ENCODE peak calls at places on chromosomes 1 and 21, in six cellular contexts. Y, S, O, M, X and L are unnamed samples.
A peak's percentile ranks its signal among the peaks of the same experiment; 100 is the strongest.

GRCh38 chr1:36433102-36433501 is 17.1 kb downstream of the OSCP1 start:
- DNase-seq in Y (no peak), S (no peak), O (no peak), M (no peak), X (no peak), L (no peak)

GRCh38 chr1:164613176-164613575 is 54.2 kb downstream of the PBX1 start:
- DNase-seq in Y (no peak), S (no peak), O (no peak), M (no peak), X (no peak), L (peak; percentile 42)

GRCh38 chr1:11880911-11881748 is 22.4 kb upstream of the NPPB start:
- DNase-seq in Y (peak; percentile 5), S (no peak), O (no peak), M (no peak), X (peak; percentile 27), L (no peak)

GRCh38 chr1:202135221-202135721 is 9.3 kb downstream of the ARL8A start:
- DNase-seq in Y (peak; percentile 71), S (peak; percentile 91), O (peak; percentile 27), M (peak; percentile 59), X (peak; percentile 54), L (peak; percentile 63)

GRCh38 chr1:64623750-64624445 is 121.0 kb upstream of the RAVER2 start:
- DNase-seq in Y (peak; percentile 55), S (no peak), O (no peak), M (peak; percentile 84), X (no peak), L (peak; percentile 66)

GRCh38 chr1:202283379-202283844 is 58.3 kb downstream of the UBE2T start:
- DNase-seq in Y (peak; percentile 94), S (no peak), O (no peak), M (peak; percentile 94), X (no peak), L (peak; percentile 96)

GRCh38 chr1:204080163-204080903 is 7.4 kb downstream of the SOX13 start:
- DNase-seq in Y (peak; percentile 93), S (no peak), O (no peak), M (peak; percentile 72), X (no peak), L (peak; percentile 93)

GRCh38 chr1:165899461-165899941 is 72.1 kb downstream of the UCK2 start:
- DNase-seq in Y (peak; percentile 61), S (no peak), O (no peak), M (no peak), X (no peak), L (no peak)

GRCh38 chr1:1925437-1926345 is 6.6 kb upstream of the TMEM52 start:
- DNase-seq in Y (no peak), S (no peak), O (no peak), M (no peak), X (no peak), L (no peak)

GRCh38 chr1:154819628-154820590 is 50.2 kb downstream of the KCNN3 start:
- DNase-seq in Y (peak; percentile 20), S (no peak), O (no peak), M (peak; percentile 8), X (no peak), L (peak; percentile 25)

GRCh38 chr1:67816506-67816905 is 16.8 kb downstream of the GNG12 start:
- DNase-seq in Y (no peak), S (no peak), O (no peak), M (no peak), X (no peak), L (no peak)

GRCh38 chr21:24280591-24280990 is 1326.7 kb downstream of the MRPL39 start:
- DNase-seq in Y (no peak), S (no peak), O (no peak), M (peak; percentile 21), X (no peak), L (no peak)

GRCh38 chr1:91123773-91124172 is 101.9 kb upstream of the ZNF644 start:
- DNase-seq in Y (no peak), S (no peak), O (no peak), M (no peak), X (no peak), L (no peak)

GRCh38 chr21:38277501-38278111 is 20.8 kb downstream of the KCNJ15 start:
- DNase-seq in Y (peak; percentile 99), S (no peak), O (no peak), M (peak; percentile 98), X (no peak), L (peak; percentile 99)

GRCh38 chr21:36881223-36881622 is 85.2 kb downstream of the HLCS start:
- DNase-seq in Y (peak; percentile 82), S (no peak), O (no peak), M (peak; percentile 20), X (no peak), L (no peak)

GRCh38 chr1:36125129-36125991 is at the start of gene COL8A2:
- DNase-seq in Y (peak; percentile 14), S (no peak), O (no peak), M (no peak), X (no peak), L (no peak)

GRCh38 chr1:4613606-4614370 is 40.6 kb upstream of the AJAP1 start:
- DNase-seq in Y (no peak), S (no peak), O (no peak), M (no peak), X (no peak), L (no peak)

GRCh38 chr1:232292818-232293217 is 337.1 kb downstream of the SIPA1L2 start:
- DNase-seq in Y (no peak), S (no peak), O (no peak), M (peak; percentile 35), X (no peak), L (no peak)

GRCh38 chr21:33878824-33879223 is 36.8 kb downstream of the ATP5PO start:
- DNase-seq in Y (no peak), S (no peak), O (no peak), M (no peak), X (no peak), L (no peak)

GRCh38 chr1:230982698-230983097 is 3.8 kb downstream of the ARV1 start:
- DNase-seq in Y (peak; percentile 61), S (no peak), O (no peak), M (no peak), X (no peak), L (no peak)

GRCh38 chr1:119713039-119713537 is 1.4 kb downstream of the PHGDH start:
- DNase-seq in Y (peak; percentile 61), S (no peak), O (no peak), M (no peak), X (peak; percentile 27), L (no peak)

GRCh38 chr1:38489844-38490270 is 369.7 kb downstream of the RRAGC start:
- DNase-seq in Y (peak; percentile 16), S (peak; percentile 56), O (no peak), M (peak; percentile 42), X (no peak), L (peak; percentile 3)

GRCh38 chr1:87044840-87045239 is 130.4 kb downstream of the HS2ST1 start:
- DNase-seq in Y (no peak), S (no peak), O (no peak), M (no peak), X (no peak), L (no peak)

GRCh38 chr21:44416193-44416592 is 39.1 kb upstream of the LRRC3 start:
- DNase-seq in Y (no peak), S (no peak), O (no peak), M (no peak), X (no peak), L (no peak)

GRCh38 chr1:27153927-27154358 is 982 bp downstream of the SLC9A1 start:
- DNase-seq in Y (peak; percentile 24), S (no peak), O (no peak), M (no peak), X (no peak), L (no peak)

GRCh38 chr1:21579788-21580187 is 70.6 kb downstream of the ALPL start:
- DNase-seq in Y (peak; percentile 17), S (no peak), O (no peak), M (no peak), X (no peak), L (no peak)

GRCh38 chr1:4678318-4678717 is 23.9 kb downstream of the AJAP1 start:
- DNase-seq in Y (no peak), S (no peak), O (no peak), M (no peak), X (no peak), L (no peak)

GRCh38 chr1:233183226-233184020 is 112.1 kb downstream of the PCNX2 start:
- DNase-seq in Y (peak; percentile 34), S (no peak), O (no peak), M (peak; percentile 67), X (no peak), L (peak; percentile 22)

GRCh38 chr1:88681223-88681622 is 2.9 kb upstream of the PKN2 start:
- DNase-seq in Y (no peak), S (no peak), O (no peak), M (no peak), X (no peak), L (no peak)

GRCh38 chr21:45388611-45389296 is 16.2 kb upstream of the COL18A1 start:
- DNase-seq in Y (no peak), S (no peak), O (no peak), M (no peak), X (no peak), L (no peak)

GRCh38 chr1:44417351-44418021 is 12.4 kb downstream of the RNF220 start:
- DNase-seq in Y (peak; percentile 28), S (no peak), O (no peak), M (no peak), X (peak; percentile 65), L (no peak)

GRCh38 chr1:6414443-6414844 is 5.3 kb downstream of the HES2 start:
- DNase-seq in Y (peak; percentile 63), S (peak; percentile 68), O (no peak), M (peak; percentile 47), X (no peak), L (no peak)

GRCh38 chr1:32769524-32770220 is 47.5 kb downstream of the YARS1 start:
- DNase-seq in Y (peak; percentile 83), S (no peak), O (no peak), M (peak; percentile 69), X (no peak), L (peak; percentile 46)

GRCh38 chr1:205304046-205304694 is 17.4 kb downstream of the NUAK2 start:
- DNase-seq in Y (no peak), S (no peak), O (no peak), M (no peak), X (no peak), L (no peak)

GRCh38 chr1:21814981-21815583 is 3.0 kb downstream of the LDLRAD2 start:
- DNase-seq in Y (no peak), S (no peak), O (no peak), M (no peak), X (no peak), L (no peak)

GRCh38 chr1:19122668-19123067 is 87.4 kb downstream of the UBR4 start:
- DNase-seq in Y (peak; percentile 24), S (no peak), O (no peak), M (no peak), X (no peak), L (no peak)

GRCh38 chr1:10387611-10388386 is 11.1 kb upstream of the PGD start:
- DNase-seq in Y (peak; percentile 70), S (no peak), O (no peak), M (peak; percentile 57), X (no peak), L (peak; percentile 39)